ENCODE peak calls at places on chromosome 9, in five cellular contexts. P, T, K, V and L are unnamed samples.

GRCh38 chr9:8880031-8880430 is 1080.5 kb upstream of the DMAC1 start:
- DNase-seq in P (no peak), T (no peak), K (no peak), V (no peak), L (no peak)

GRCh38 chr9:21153688-21154608 is 12.3 kb upstream of the IFNW1 start:
- DNase-seq in P (no peak), T (no peak), K (no peak), V (peak; percentile 15), L (no peak)

GRCh38 chr9:2181794-2182193 is 166.6 kb downstream of the SMARCA2 start:
- DNase-seq in P (no peak), T (no peak), K (no peak), V (peak; percentile 34), L (no peak)

GRCh38 chr9:75108571-75108970 is 20.3 kb downstream of the OSTF1 start:
- DNase-seq in P (peak; percentile 23), T (peak; percentile 48), K (no peak), V (peak; percentile 56), L (no peak)

GRCh38 chr9:26301659-26302058 is 590.9 kb downstream of the CAAP1 start:
- DNase-seq in P (no peak), T (no peak), K (no peak), V (no peak), L (no peak)

GRCh38 chr9:18499987-18500386 is 26.0 kb downstream of the ADAMTSL1 start:
- DNase-seq in P (no peak), T (no peak), K (no peak), V (no peak), L (no peak)

GRCh38 chr9:96022445-96023031 is 147.0 kb downstream of the ERCC6L2 start:
- DNase-seq in P (no peak), T (no peak), K (no peak), V (no peak), L (no peak)

GRCh38 chr9:114372971-114373591 is 14.7 kb downstream of the AKNA start:
- DNase-seq in P (no peak), T (peak; percentile 62), K (no peak), V (no peak), L (no peak)

GRCh38 chr9:114038724-114039313 is 39.3 kb downstream of the AMBP start:
- DNase-seq in P (no peak), T (no peak), K (no peak), V (no peak), L (no peak)

GRCh38 chr9:119868694-119869093 is 499.5 kb upstream of the BRINP1 start:
- DNase-seq in P (no peak), T (no peak), K (no peak), V (no peak), L (no peak)

DNA sequence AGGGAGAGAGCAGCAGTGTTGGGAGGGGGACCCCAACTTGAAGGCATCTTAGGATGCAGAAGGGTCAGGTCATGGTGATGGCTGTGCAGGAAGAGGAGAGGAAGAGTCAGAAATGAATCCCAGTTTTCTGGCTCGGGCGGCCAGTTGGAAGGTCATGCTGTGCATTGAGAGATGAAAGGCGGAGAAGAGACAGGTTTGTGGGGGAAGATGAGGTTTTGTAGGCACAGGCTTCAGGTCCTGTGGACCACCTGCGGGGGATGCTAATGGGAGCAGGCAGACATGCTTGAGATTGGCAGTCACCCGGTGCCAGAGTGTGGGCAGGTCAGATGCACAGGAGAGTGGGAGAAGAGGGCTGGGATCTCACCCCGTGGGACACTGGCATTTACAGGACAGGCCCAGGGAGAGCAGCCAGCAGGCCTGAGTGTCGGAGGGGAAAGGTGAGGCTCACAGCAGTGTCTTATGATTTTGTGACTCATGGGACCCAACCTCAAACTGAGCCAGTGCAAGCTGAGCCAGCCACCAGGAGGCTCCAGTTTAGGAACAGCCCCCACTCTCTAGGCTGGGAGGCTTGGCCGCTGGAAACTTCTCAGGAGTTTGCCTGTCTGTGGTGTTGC is 17.5 kb downstream of the STXBP1 start:
- DNase-seq in P (no peak), T (no peak), K (no peak), V (peak; percentile 18), L (no peak)
- TF ChIP-seq CTCF in P (peak; percentile 13), T (no peak), K (no peak), V (no peak), L (no peak)

GRCh38 chr9:132694144-132694543 is 23.9 kb downstream of the GTF3C4 start:
- DNase-seq in P (no peak), T (no peak), K (no peak), V (no peak), L (no peak)
- TF ChIP-seq CTCF in P (no peak), T (peak; percentile 23), K (no peak), V (no peak), L (no peak)

GRCh38 chr9:91004992-91005391 is 203.4 kb downstream of the SYK start:
- DNase-seq in P (no peak), T (no peak), K (no peak), V (no peak), L (no peak)
- TF ChIP-seq CTCF in P (no peak), T (no peak), K (no peak), V (no peak), L (no peak)

GRCh38 chr9:128992995-128993394 is 35.1 kb downstream of the SH3GLB2 start:
- DNase-seq in P (no peak), T (no peak), K (no peak), V (peak; percentile 11), L (no peak)
- TF ChIP-seq CTCF in P (peak; percentile 48), T (peak; percentile 36), K (no peak), V (no peak), L (peak; percentile 18)

GRCh38 chr9:105636331-105636730 is 25.9 kb upstream of the TAL2 start:
- DNase-seq in P (no peak), T (no peak), K (no peak), V (no peak), L (no peak)
- TF ChIP-seq CTCF in P (no peak), T (no peak), K (no peak), V (no peak), L (no peak)

DNA sequence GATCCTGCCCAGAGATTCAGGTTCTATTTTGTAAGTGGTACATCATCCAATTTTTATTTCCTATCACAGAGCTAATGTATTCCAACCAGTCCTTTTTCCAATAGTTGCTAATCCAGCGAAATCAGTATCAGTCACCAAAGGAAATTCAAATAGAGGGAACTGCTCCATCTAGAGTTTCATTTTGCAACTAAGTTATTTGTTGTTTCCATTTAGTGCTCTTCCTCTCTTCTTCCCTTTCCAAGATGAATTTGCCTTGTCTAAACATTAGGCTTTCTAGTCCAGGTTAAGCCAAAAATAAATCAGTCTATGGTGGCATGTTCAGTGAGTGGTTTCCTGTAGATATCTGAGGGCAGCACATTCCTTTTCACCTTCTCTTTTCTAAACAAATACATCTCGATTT is 79.8 kb upstream of the SPATA31D4 start:
- DNase-seq in P (no peak), T (no peak), K (no peak), V (peak; percentile 66), L (no peak)
- TF ChIP-seq CTCF in P (peak; percentile 54), T (peak; percentile 53), K (peak; percentile 69), V (peak; percentile 34), L (peak; percentile 48)

DNA sequence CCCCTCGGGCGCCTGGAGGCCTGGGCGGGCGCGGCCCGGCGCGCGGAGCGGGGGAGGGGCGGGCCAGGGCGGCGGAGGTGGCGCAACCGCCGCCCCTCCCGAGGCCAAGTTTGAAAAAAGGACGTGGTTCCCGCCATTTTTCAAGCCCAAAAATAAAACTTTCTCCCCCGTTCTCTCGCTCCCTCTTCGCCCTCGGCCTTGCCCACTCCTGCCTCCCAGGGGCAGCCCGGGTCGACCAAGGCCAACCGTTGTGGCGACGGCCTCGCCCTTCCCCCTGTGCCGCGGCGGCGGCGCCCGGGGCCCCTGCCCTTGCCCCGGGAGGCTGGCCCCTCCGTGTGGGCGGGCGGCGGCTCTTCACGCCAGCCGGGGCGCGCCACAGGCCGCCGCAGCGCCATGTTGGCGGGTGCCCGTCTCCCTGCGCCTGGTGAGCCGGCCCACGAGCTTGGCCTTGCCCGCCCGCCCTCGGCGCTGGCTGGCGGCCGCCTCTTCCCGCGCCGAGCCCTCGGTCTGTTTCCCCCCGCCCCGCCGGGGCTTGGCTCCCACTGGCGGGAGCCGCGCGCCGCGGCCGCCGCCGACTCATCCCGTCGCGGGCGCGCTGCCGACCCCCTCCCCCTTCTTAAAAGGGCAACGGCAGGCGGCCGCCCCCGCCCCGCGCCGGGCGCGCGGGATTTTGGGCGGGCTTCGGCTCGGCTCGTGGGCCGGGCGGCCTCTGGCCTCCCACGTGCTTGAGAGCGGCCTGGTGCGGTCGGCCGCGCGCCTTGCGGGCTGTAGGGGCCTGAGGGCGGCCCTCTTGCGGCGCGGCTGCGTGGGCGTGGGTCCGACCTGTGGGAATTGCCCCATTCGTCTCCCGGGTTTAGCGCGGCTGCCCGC is 1.3 kb downstream of the ANP32B start:
- DNase-seq in P (no peak), T (peak; percentile 88), K (peak; percentile 66), V (peak; percentile 81), L (peak; percentile 44)
- TF ChIP-seq CTCF in P (no peak), T (no peak), K (no peak), V (no peak), L (no peak)

DNA sequence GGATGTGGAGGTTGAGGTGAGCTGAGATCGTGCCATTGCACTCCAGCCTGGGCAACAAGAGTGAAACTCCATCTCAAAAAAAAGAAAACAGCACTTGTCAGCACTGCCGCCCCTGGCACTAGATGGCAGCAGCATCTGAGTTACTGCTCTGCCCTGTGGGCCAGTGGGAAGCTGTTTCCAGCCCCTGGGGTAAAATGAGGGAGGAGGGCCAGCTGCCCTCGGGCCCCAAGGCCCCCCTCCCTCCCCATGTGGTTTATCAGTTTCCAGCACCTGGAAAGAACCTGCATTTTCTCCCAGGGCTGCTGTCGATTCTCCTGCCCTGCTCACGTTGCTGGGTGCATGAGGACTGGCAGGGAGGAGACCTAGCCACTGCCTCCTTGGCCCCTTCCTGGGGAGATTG is 13.2 kb upstream of the CEL start:
- DNase-seq in P (no peak), T (no peak), K (peak; percentile 46), V (no peak), L (no peak)
- TF ChIP-seq CTCF in P (peak; percentile 54), T (peak; percentile 58), K (peak; percentile 40), V (peak; percentile 36), L (peak; percentile 49)